ENCODE peak calls at places on chromosomes 1 and 21, in six cellular contexts. H is WTC11, F is GM23338, B is K562, O is HepG2, S is GM12878. I is an unnamed sample.

GRCh38 chr1:167564592-167564991 is 11.0 kb upstream of the CREG1 start:
- DNase-seq in H (no peak), F (peak), B (no peak), O (no peak), S (no peak), I (no peak)

GRCh38 chr1:203342192-203342940 is 8.6 kb downstream of the FMOD start:
- DNase-seq in H (peak), F (peak), B (peak), O (peak), S (no peak), I (peak)

GRCh38 chr1:23169727-23170335 is 1.2 kb upstream of the LUZP1 start:
- DNase-seq in H (no peak), F (peak), B (no peak), O (peak), S (no peak), I (no peak)

GRCh38 chr1:162672678-162673259 is 40.5 kb downstream of the DDR2 start:
- DNase-seq in H (no peak), F (no peak), B (no peak), O (no peak), S (no peak), I (no peak)

GRCh38 chr1:47794530-47794929 is 202.7 kb downstream of the TRABD2B start:
- DNase-seq in H (no peak), F (no peak), B (no peak), O (no peak), S (no peak), I (no peak)

GRCh38 chr1:7582439-7582972 is 188.6 kb upstream of the VAMP3 start:
- DNase-seq in H (no peak), F (no peak), B (no peak), O (no peak), S (no peak), I (no peak)

GRCh38 chr1:200038987-200039848 is 11.7 kb downstream of the NR5A2 start:
- DNase-seq in H (peak), F (peak), B (no peak), O (no peak), S (no peak), I (no peak)

GRCh38 chr1:105137543-105138444 is 1388.1 kb downstream of the AMY1C start:
- DNase-seq in H (peak), F (peak), B (no peak), O (peak), S (no peak), I (peak)

GRCh38 chr1:201019321-201019977 is 4.1 kb downstream of the KIF21B start:
- DNase-seq in H (no peak), F (no peak), B (peak), O (peak), S (peak), I (no peak)

GRCh38 chr1:30037251-30038118 is 685.9 kb downstream of the MATN1 start:
- DNase-seq in H (no peak), F (no peak), B (no peak), O (no peak), S (no peak), I (peak)

GRCh38 chr1:201884472-201884871 is 4.2 kb upstream of the SHISA4 start:
- DNase-seq in H (no peak), F (no peak), B (no peak), O (no peak), S (no peak), I (no peak)

GRCh38 chr1:175511496-175511895 is 231.9 kb downstream of the TNR start:
- DNase-seq in H (no peak), F (no peak), B (no peak), O (no peak), S (no peak), I (no peak)

GRCh38 chr1:228804640-228805413 is 69.5 kb downstream of the RHOU start:
- DNase-seq in H (no peak), F (peak), B (no peak), O (no peak), S (no peak), I (peak)

GRCh38 chr1:16023050-16023653 is 1.3 kb downstream of the CLCNKA start:
- DNase-seq in H (no peak), F (no peak), B (no peak), O (no peak), S (no peak), I (no peak)

GRCh38 chr1:64000021-64000420 is 203.4 kb upstream of the UBE2U start:
- DNase-seq in H (no peak), F (peak), B (no peak), O (no peak), S (no peak), I (no peak)

GRCh38 chr1:185610954-185611353 is 123.2 kb upstream of the HMCN1 start:
- DNase-seq in H (no peak), F (no peak), B (no peak), O (no peak), S (no peak), I (no peak)

GRCh38 chr1:214295934-214296333 is 15.0 kb downstream of the SMYD2 start:
- DNase-seq in H (no peak), F (no peak), B (no peak), O (no peak), S (no peak), I (no peak)

GRCh38 chr1:19949016-19949415 is 25.6 kb upstream of the PLA2G2E start:
- DNase-seq in H (no peak), F (no peak), B (no peak), O (peak), S (no peak), I (peak)

GRCh38 chr1:201149400-201149799 is 4.9 kb downstream of the TMEM9 start:
- DNase-seq in H (no peak), F (peak), B (peak), O (peak), S (no peak), I (no peak)

GRCh38 chr1:8063298-8064068 is 37.4 kb upstream of the ERRFI1 start:
- DNase-seq in H (no peak), F (no peak), B (peak), O (no peak), S (no peak), I (no peak)

GRCh38 chr1:6509603-6510291 is 18.3 kb upstream of the PLEKHG5 start:
- DNase-seq in H (no peak), F (no peak), B (no peak), O (no peak), S (no peak), I (no peak)

GRCh38 chr1:121516279-121516967 is 331.6 kb downstream of the SRGAP2C start:
- DNase-seq in H (no peak), F (no peak), B (no peak), O (no peak), S (no peak), I (no peak)

GRCh38 chr1:53134961-53135734 is 7.3 kb downstream of the SLC1A7 start:
- DNase-seq in H (no peak), F (no peak), B (peak), O (no peak), S (no peak), I (no peak)

GRCh38 chr1:211066781-211067384 is 67.1 kb downstream of the KCNH1 start:
- DNase-seq in H (no peak), F (no peak), B (peak), O (no peak), S (no peak), I (no peak)

GRCh38 chr1:25145775-25146381 is 86.4 kb downstream of the SYF2 start:
- DNase-seq in H (no peak), F (no peak), B (no peak), O (no peak), S (no peak), I (peak)

GRCh38 chr1:16434501-16434900 is 2.7 kb downstream of the SPATA21 start:
- DNase-seq in H (no peak), F (no peak), B (no peak), O (no peak), S (no peak), I (no peak)

GRCh38 chr1:207004931-207005830 is 27.4 kb downstream of the C1orf116 start:
- DNase-seq in H (peak), F (peak), B (peak), O (peak), S (peak), I (no peak)

GRCh38 chr1:156153362-156153761 is at the start of gene SEMA4A:
- DNase-seq in H (no peak), F (peak), B (no peak), O (no peak), S (no peak), I (no peak)

GRCh38 chr1:56710646-56711045 is 65.5 kb downstream of the PRKAA2 start:
- DNase-seq in H (no peak), F (no peak), B (no peak), O (no peak), S (no peak), I (no peak)

GRCh38 chr21:37829447-37829846 is 86.8 kb downstream of the KCNJ6 start:
- DNase-seq in H (no peak), F (no peak), B (no peak), O (peak), S (no peak), I (no peak)

GRCh38 chr21:44398499-44398898 is 45.1 kb downstream of the TRPM2 start:
- DNase-seq in H (no peak), F (no peak), B (no peak), O (no peak), S (no peak), I (no peak)

GRCh38 chr1:238409947-238410346 is 519.2 kb upstream of the ZP4 start:
- DNase-seq in H (no peak), F (no peak), B (no peak), O (no peak), S (no peak), I (no peak)

GRCh38 chr1:26546375-26546774 is 16.8 kb downstream of the RPS6KA1 start:
- DNase-seq in H (no peak), F (no peak), B (no peak), O (no peak), S (no peak), I (no peak)

GRCh38 chr1:180814258-180814657 is 98.4 kb upstream of the KIAA1614 start:
- DNase-seq in H (no peak), F (no peak), B (no peak), O (no peak), S (no peak), I (no peak)

GRCh38 chr1:43668956-43669355 is 19.0 kb downstream of the KDM4A start:
- DNase-seq in H (no peak), F (no peak), B (no peak), O (no peak), S (no peak), I (no peak)
- TF ChIP-seq CREB1 in H (no peak), F (no peak), B (no peak), O (no peak), S (no peak), I (no peak)

GRCh38 chr1:38047603-38048146 is 1.1 kb upstream of the POU3F1 start:
- DNase-seq in H (peak), F (peak), B (no peak), O (no peak), S (no peak), I (peak)
- TF ChIP-seq CREB1 in H (peak), F (no peak), B (no peak), O (no peak), S (no peak), I (no peak)

DNA sequence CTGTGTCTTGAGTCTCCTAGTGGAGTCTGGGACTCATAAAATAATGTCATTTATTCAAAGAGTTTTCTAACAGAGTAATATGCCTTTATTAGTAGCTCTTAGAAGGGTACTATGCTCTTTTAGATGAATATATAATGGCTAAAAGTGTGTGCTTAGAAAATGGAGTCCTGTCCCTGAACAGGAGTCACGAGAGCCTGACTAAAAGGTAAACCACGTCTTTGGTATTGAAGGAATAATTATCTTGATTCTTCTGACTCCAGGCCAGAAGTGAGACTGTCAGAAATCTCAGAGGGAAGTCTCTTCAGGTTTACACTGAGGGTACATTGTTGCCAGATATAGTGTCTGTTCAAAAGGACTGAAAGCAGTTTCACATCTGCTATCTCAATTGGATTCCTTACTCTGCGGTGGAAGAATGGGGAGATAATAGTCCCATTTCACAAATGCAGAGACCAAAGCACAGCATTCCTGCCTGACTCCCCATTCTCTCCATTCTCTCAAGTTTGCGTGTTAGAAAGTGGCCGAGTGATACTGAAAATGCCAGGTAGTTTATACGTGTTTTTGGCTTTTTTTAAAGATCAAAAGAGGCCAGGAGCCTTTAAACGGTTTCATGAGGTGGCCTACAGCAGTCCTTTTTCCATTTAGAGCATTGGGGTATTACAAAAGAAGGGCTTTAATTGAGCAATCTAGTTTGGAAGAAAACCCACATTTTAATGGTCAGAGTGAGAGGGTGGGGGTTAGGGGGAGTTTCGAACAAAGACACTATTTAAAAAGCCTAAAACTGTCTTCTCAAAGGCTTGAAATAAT is 176.6 kb downstream of the VPS13D start:
- DNase-seq in H (no peak), F (peak), B (no peak), O (peak), S (no peak), I (no peak)
- TF ChIP-seq CREB1 in H (no peak), F (no peak), B (no peak), O (no peak), S (no peak), I (no peak)

GRCh38 chr1:59063501-59063900 is 233.4 kb upstream of the FGGY start:
- DNase-seq in H (no peak), F (peak), B (no peak), O (no peak), S (no peak), I (no peak)
- TF ChIP-seq CREB1 in H (no peak), F (no peak), B (no peak), O (no peak), S (no peak), I (no peak)